ENCODE peak calls at places on chromosome 17, in five cellular contexts. D is stomach, G is cardiac fibroblast, Q is skeletal muscle cell, W is upper lobe of right lung. L is an unnamed sample.

GRCh38 chr17:68379692-68380677 is 77.3 kb downstream of the WIPI1 start:
- DNase-seq in D (no peak), G (no peak), Q (no peak), W (no peak), L (no peak)

GRCh38 chr17:40350410-40351184 is 13.9 kb downstream of the GJD3 start:
- DNase-seq in D (no peak), G (peak; percentile 56), Q (no peak), W (no peak), L (no peak)

GRCh38 chr17:34163681-34164080 is 91.4 kb upstream of the CCL2 start:
- DNase-seq in D (no peak), G (peak; percentile 33), Q (no peak), W (no peak), L (no peak)

GRCh38 chr17:47697948-47698711 is 4.2 kb downstream of the TBKBP1 start:
- DNase-seq in D (no peak), G (no peak), Q (no peak), W (no peak), L (no peak)

GRCh38 chr17:42422958-42423712 is at the start of gene CAVIN1:
- DNase-seq in D (peak; percentile 92), G (peak; percentile 98), Q (peak; percentile 96), W (peak; percentile 98), L (no peak)

GRCh38 chr17:35486920-35487727 is 38.6 kb upstream of the SLFN13 start:
- DNase-seq in D (peak; percentile 52), G (peak; percentile 71), Q (peak; percentile 36), W (peak; percentile 90), L (no peak)

GRCh38 chr17:35001549-35001948 is 21.2 kb downstream of the LIG3 start:
- DNase-seq in D (no peak), G (peak; percentile 27), Q (no peak), W (no peak), L (no peak)

GRCh38 chr17:17497065-17497844 is 1.1 kb upstream of the RASD1 start:
- DNase-seq in D (no peak), G (peak; percentile 31), Q (no peak), W (peak; percentile 39), L (no peak)

GRCh38 chr17:57672971-57673370 is 72.1 kb downstream of the CCDC182 start:
- DNase-seq in D (no peak), G (no peak), Q (no peak), W (no peak), L (no peak)

GRCh38 chr17:8133398-8133797 is 9.5 kb upstream of the HES7 start:
- DNase-seq in D (no peak), G (no peak), Q (no peak), W (no peak), L (no peak)

GRCh38 chr17:80649672-80650338 is 105.2 kb downstream of the RPTOR start:
- DNase-seq in D (no peak), G (peak; percentile 97), Q (peak; percentile 91), W (no peak), L (peak; percentile 38)
- H3K4me3 ChIP-seq in D (no peak overlapping the region), G (no peak overlapping the region), Q (no peak overlapping the region), W (no peak overlapping the region), L (no peak overlapping the region)

GRCh38 chr17:81082177-81083073 is 47.5 kb downstream of the BAIAP2 start:
- DNase-seq in D (peak; percentile 80), G (no peak), Q (no peak), W (peak; percentile 86), L (peak; percentile 15)
- H3K4me3 ChIP-seq in D (no peak overlapping the region), G (no peak overlapping the region), Q (no peak overlapping the region), W (no peak overlapping the region), L (no peak overlapping the region)

GRCh38 chr17:27768858-27769410 is 31.4 kb downstream of the NOS2 start:
- DNase-seq in D (no peak), G (no peak), Q (no peak), W (no peak), L (no peak)
- H3K4me3 ChIP-seq in D (no peak overlapping the region), G (no peak overlapping the region), Q (no peak overlapping the region), W (no peak overlapping the region), L (no peak overlapping the region)

GRCh38 chr17:38904892-38905291 is 20.5 kb upstream of the LASP1NB start:
- DNase-seq in D (no peak), G (no peak), Q (no peak), W (no peak), L (no peak)

GRCh38 chr17:38908676-38909181 is 16.7 kb upstream of the LASP1NB start:
- DNase-seq in D (no peak), G (no peak), Q (no peak), W (peak; percentile 61), L (no peak)

GRCh38 chr17:38907930-38908675 is 17.3 kb upstream of the LASP1NB start:
- DNase-seq in D (no peak), G (no peak), Q (no peak), W (no peak), L (no peak)

GRCh38 chr17:38905375-38905774 is 20.0 kb upstream of the LASP1NB start:
- DNase-seq in D (no peak), G (no peak), Q (no peak), W (no peak), L (no peak)

GRCh38 chr17:38906429-38907172 is 18.8 kb upstream of the LASP1NB start:
- DNase-seq in D (no peak), G (peak; percentile 41), Q (no peak), W (no peak), L (no peak)
- H3K4me3 ChIP-seq in D (no peak overlapping the region), G (no peak overlapping the region), Q (no peak overlapping the region), W (no peak overlapping the region), L (no peak overlapping the region)

GRCh38 chr17:38451840-38452529 is 23.7 kb downstream of the ARHGAP23 start:
- DNase-seq in D (no peak), G (peak; percentile 90), Q (peak; percentile 76), W (no peak), L (no peak)

GRCh38 chr17:38452719-38453118 is 24.5 kb downstream of the ARHGAP23 start:
- DNase-seq in D (no peak), G (no peak), Q (no peak), W (no peak), L (no peak)

GRCh38 chr17:38454528-38454927 is 26.3 kb downstream of the ARHGAP23 start:
- DNase-seq in D (peak; percentile 63), G (peak; percentile 75), Q (no peak), W (peak; percentile 82), L (no peak)

GRCh38 chr17:38455288-38455915 is 27.1 kb downstream of the ARHGAP23 start:
- DNase-seq in D (no peak), G (no peak), Q (no peak), W (no peak), L (no peak)

GRCh38 chr17:38453951-38454421 is 25.7 kb downstream of the ARHGAP23 start:
- DNase-seq in D (no peak), G (peak; percentile 51), Q (no peak), W (no peak), L (no peak)
- H3K4me3 ChIP-seq in D (peak overlapping the region; percentile 41), G (peak overlapping the region; percentile 63), Q (peak overlapping the region; percentile 60), W (peak overlapping the region; percentile 48), L (peak overlapping the region; percentile 51)

GRCh38 chr17:81923302-81924260 is 4.0 kb downstream of the MAFG start:
- DNase-seq in D (peak; percentile 85), G (peak; percentile 80), Q (peak; percentile 45), W (peak; percentile 85), L (no peak)
- H3K4me3 ChIP-seq in D (peak overlapping the region; percentile 38), G (peak overlapping the region; percentile 48), Q (peak overlapping the region; percentile 27), W (peak overlapping the region; percentile 39), L (peak overlapping the region; percentile 44)

GRCh38 chr17:6756425-6757012 is 673 bp downstream of the XAF1 start:
- DNase-seq in D (no peak), G (no peak), Q (no peak), W (no peak), L (no peak)

GRCh38 chr17:6753006-6753445 is 2.8 kb upstream of the XAF1 start:
- DNase-seq in D (no peak), G (peak; percentile 96), Q (peak; percentile 75), W (no peak), L (peak; percentile 16)

GRCh38 chr17:6753565-6753964 is 2.3 kb upstream of the XAF1 start:
- DNase-seq in D (no peak), G (no peak), Q (no peak), W (no peak), L (no peak)

GRCh38 chr17:6755731-6756184 is at the start of gene XAF1:
- DNase-seq in D (peak; percentile 46), G (peak; percentile 77), Q (peak; percentile 6), W (peak; percentile 71), L (no peak)

DNA sequence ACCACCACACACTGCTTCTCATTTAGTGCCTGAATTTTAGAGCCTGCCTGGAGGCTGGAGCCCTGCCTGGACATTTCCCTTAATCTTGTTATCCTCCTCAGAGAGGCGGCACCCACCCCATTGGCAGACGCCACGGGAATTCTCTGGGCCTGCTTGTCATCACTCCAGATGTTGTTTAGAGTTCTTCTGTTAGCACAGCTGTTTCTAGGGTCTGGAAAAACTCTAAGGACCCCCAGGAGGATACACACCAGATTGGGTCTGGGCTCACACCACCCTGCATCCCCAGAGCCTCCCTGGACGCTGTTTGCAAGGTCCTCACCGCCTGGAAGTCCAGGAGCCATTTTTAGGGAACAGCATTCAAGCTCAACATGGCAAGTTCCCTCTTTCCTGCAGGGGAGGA is 565 bp upstream of the XAF1 start:
- DNase-seq in D (no peak), G (peak; percentile 61), Q (peak; percentile 5), W (no peak), L (no peak)
- H3K4me3 ChIP-seq in D (peak overlapping the region; percentile 62), G (peak overlapping the region; percentile 66), Q (peak overlapping the region; percentile 7), W (peak overlapping the region; percentile 70), L (no peak overlapping the region)

DNA sequence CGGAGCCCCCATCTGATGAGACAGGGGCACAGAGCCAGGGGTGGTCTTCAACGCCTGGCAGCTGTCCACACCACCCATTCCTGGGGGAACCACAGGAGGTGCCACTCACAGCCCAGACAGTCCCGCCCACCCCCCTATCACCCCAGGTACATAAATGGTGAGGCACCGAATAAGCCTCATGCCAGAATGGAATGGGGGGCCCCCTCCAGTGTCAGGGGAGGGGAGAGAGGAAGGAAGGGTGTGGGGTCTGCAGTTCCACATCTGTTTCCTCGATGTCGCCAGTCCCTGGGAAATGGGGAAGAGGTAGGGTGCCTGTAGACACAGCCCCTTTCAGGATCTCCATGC is 1.7 kb downstream of the TMC6 start:
- DNase-seq in D (no peak), G (no peak), Q (no peak), W (no peak), L (no peak)
- H3K4me3 ChIP-seq in D (peak overlapping the region; percentile 71), G (no peak overlapping the region), Q (no peak overlapping the region), W (peak overlapping the region; percentile 93), L (peak overlapping the region; percentile 83)

L was measured in epithelial cell of proximal tubule.